ENCODE peak calls at places on chromosomes 16 and 17, in five cellular contexts. W, T, D, Y and Q are unnamed samples.

GRCh38 chr17:7132511-7133094 is 18.0 kb upstream of the ASGR2 start:
- DNase-seq in T (no peak), Y (no peak), W (no peak), D (peak; percentile 40), Q (peak; percentile 77)

GRCh38 chr16:85970016-85970711 is 71.2 kb downstream of the IRF8 start:
- DNase-seq in T (no peak), W (no peak), D (no peak), Y (no peak), Q (no peak)

GRCh38 chr17:63193827-63194226 is 227.8 kb downstream of the TANC2 start:
- DNase-seq in T (no peak), Y (no peak), W (no peak), D (no peak), Q (no peak)

GRCh38 chr16:85733155-85733838 is 17.6 kb downstream of the C16orf74 start:
- DNase-seq in W (no peak), Y (peak; percentile 61), T (no peak), D (peak; percentile 48), Q (no peak)

GRCh38 chr17:30173649-30174048 is 57.0 kb downstream of the NSRP1 start:
- DNase-seq in T (no peak), Y (no peak), W (no peak), D (peak; percentile 32), Q (no peak)

GRCh38 chr17:64608571-64608981 is 53.5 kb downstream of the SMURF2 start:
- DNase-seq in D (no peak), Y (peak; percentile 29), W (no peak), T (no peak), Q (no peak)

GRCh38 chr16:88613911-88614817 is 24.2 kb upstream of the IL17C start:
- DNase-seq in T (no peak), W (no peak), D (no peak), Y (no peak), Q (no peak)

GRCh38 chr16:79613009-79613408 is 12.5 kb upstream of the MAF start:
- DNase-seq in T (no peak), W (no peak), D (peak; percentile 2), Y (peak; percentile 56), Q (no peak)

GRCh38 chr17:39080416-39081179 is 70.8 kb downstream of the PLXDC1 start:
- DNase-seq in D (peak; percentile 56), W (no peak), Y (peak; percentile 49), T (no peak), Q (no peak)

GRCh38 chr17:70699408-70699807 is 530.1 kb downstream of the KCNJ2 start:
- DNase-seq in D (no peak), Y (no peak), T (no peak), W (no peak), Q (no peak)

GRCh38 chr16:22699356-22699755 is 114.6 kb upstream of the HS3ST2 start:
- DNase-seq in W (no peak), D (no peak), T (no peak), Y (no peak), Q (no peak)

GRCh38 chr16:72673118-72673517 is 374.8 kb downstream of the ZFHX3 start:
- DNase-seq in D (no peak), Y (peak; percentile 36), T (no peak), W (no peak), Q (no peak)

GRCh38 chr17:7380855-7381683 is at the start of gene TNK1:
- DNase-seq in T (peak; percentile 77), Y (no peak), D (no peak), W (no peak), Q (no peak)

GRCh38 chr17:49886036-49886435 is 38.2 kb upstream of the TAC4 start:
- DNase-seq in Y (no peak), T (no peak), D (no peak), W (no peak), Q (no peak)

GRCh38 chr16:31453255-31454204 is 5.8 kb upstream of the ARMC5 start:
- DNase-seq in D (peak; percentile 65), T (peak; percentile 89), W (no peak), Y (peak; percentile 63), Q (no peak)

GRCh38 chr16:31298958-31299357 is 39.2 kb downstream of the ITGAM start:
- DNase-seq in T (no peak), Y (no peak), W (peak; percentile 12), D (peak; percentile 4), Q (no peak)

GRCh38 chr16:19375561-19376158 is 42.0 kb upstream of the TMC5 start:
- DNase-seq in Y (peak; percentile 77), W (peak; percentile 55), T (peak; percentile 38), D (peak; percentile 71), Q (no peak)

GRCh38 chr17:75668489-75668888 is 1.4 kb downstream of the SAP30BP start:
- DNase-seq in Y (no peak), W (no peak), T (no peak), D (no peak), Q (no peak)

GRCh38 chr17:42315402-42316156 is 27.3 kb downstream of the STAT5A start:
- DNase-seq in D (no peak), Y (no peak), T (no peak), W (no peak), Q (no peak)

GRCh38 chr16:2785101-2785991 is 2.0 kb downstream of the PRSS33 start:
- DNase-seq in W (no peak), T (no peak), D (no peak), Y (no peak), Q (peak; percentile 21)

GRCh38 chr16:11967195-11967911 is 2.3 kb downstream of the TNFRSF17 start:
- DNase-seq in Y (no peak), W (no peak), T (no peak), D (no peak), Q (no peak)

GRCh38 chr17:19652595-19652994 is 4.0 kb downstream of the ALDH3A2 start:
- DNase-seq in T (no peak), D (peak; percentile 64), W (no peak), Y (no peak), Q (no peak)

DNA sequence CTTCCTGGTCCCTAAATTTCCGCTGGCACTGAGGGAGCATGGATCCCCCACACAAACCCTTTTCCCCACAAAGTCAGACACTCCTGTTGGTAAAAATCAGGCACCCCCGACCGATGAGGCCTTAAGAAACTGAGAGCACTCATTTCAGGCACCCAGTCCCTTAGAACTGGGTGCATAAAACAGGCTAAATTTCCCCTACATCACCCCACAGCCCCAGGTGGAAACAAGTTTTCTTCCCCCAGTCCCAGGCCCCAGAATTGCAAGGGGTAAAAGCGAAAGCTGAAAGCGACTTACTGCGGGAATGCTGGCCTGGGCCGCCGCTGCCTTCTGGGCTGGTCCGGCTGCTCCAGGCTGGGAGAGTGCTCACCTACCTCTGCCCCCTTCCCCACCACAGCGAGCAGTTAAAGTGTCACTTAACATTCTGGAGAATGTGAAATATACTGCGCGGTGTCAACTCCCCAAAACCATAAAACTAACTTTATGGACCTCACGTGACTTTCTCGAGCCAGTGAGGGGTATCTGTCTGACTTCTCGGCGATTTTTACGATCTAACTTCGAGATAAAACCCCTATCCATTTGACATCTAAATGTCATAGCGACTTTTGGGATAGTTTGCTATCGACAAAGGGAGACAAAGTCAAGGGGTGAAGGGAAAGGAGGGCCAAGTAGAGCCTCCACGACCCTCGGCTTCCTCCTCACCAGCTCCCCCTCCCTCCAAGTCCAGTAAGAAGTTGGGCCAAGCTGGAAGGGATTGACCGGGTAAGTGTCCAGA is at the start of gene HOXB3:
- DNase-seq in T (no peak), Y (peak; percentile 80), D (no peak), W (no peak), Q (no peak)
- H3K4me3 ChIP-seq in T (peak within 1 kb of the TSS; percentile 27), Y (peak within 1 kb of the TSS; percentile 83), D (no peak within 1 kb of the TSS), W (peak within 1 kb of the TSS; percentile 99), Q (no peak within 1 kb of the TSS)

GRCh38 chr16:53097190-53097589 is 42.4 kb downstream of the CHD9 start:
- DNase-seq in D (no peak), T (no peak), Y (no peak), W (no peak), Q (no peak)

GRCh38 chr16:53098526-53099317 is 43.9 kb downstream of the CHD9 start:
- DNase-seq in D (peak; percentile 99), W (no peak), T (peak; percentile 86), Y (peak; percentile 98), Q (peak; percentile 17)

GRCh38 chr16:53099318-53100130 is 44.7 kb downstream of the CHD9 start:
- DNase-seq in W (no peak), D (peak; percentile 97), T (peak; percentile 93), Y (peak; percentile 91), Q (peak; percentile 52)

GRCh38 chr16:53100889-53101288 is 46.1 kb downstream of the CHD9 start:
- DNase-seq in D (no peak), T (no peak), W (no peak), Y (no peak), Q (no peak)

GRCh38 chr16:53100131-53100748 is 45.4 kb downstream of the CHD9 start:
- DNase-seq in Y (no peak), W (no peak), D (no peak), T (no peak), Q (no peak)
- H3K4me3 ChIP-seq in Y (peak overlapping the region; percentile 67), W (peak overlapping the region; percentile 44), D (peak overlapping the region; percentile 5), T (peak overlapping the region; percentile 42), Q (peak overlapping the region; percentile 49)

DNA sequence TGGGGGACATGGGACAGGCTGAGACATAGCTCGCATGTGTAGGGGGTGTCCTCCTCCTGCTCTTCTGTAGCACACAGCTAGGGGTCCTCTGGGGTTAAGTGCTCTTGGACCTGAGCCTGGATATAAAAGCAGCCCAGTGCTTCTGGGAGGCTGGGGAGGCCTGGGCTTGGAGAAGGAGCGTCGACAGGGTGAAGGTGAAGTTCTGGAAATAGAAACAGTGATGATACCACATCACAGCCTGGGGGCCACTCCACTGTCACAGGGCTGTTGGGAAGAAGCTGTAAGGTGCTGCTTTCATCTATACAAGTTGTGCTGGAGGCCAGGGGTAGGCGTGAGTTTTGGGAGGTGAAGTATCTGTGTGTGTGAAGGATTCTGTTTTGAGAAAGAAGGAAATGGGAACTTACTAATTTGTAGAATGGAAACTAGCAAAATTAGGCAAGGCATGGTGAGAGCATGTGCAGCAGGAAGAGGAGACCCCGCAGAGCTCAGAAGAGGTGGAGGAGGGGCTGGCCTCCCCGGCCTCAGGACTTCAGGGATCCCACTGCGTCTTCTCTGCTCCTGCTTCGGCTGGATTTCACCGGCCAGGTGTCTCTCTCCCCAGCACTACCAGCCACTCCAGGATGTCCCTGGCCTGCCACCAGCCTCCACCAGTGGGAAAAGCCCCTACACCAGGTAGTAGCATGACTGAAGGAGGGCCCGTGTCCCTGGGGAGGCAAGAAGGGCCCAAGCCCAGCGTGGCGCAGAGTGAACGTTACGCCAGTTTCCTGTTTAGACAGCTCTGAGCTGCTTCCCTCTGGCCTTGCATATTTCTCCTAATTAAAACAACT is 19.4 kb downstream of the PLCG2 start:
- DNase-seq in W (no peak), D (no peak), T (no peak), Y (no peak), Q (no peak)
- H3K4me3 ChIP-seq in W (no peak overlapping the region), D (no peak overlapping the region), T (no peak overlapping the region), Y (no peak overlapping the region), Q (no peak overlapping the region)

GRCh38 chr17:80455784-80456183 is 20.6 kb downstream of the NPTX1 start:
- DNase-seq in Y (no peak), D (no peak), T (no peak), W (no peak), Q (no peak)

GRCh38 chr17:80456465-80457235 is 19.8 kb downstream of the NPTX1 start:
- DNase-seq in T (peak; percentile 81), Y (peak; percentile 21), W (no peak), D (peak; percentile 46), Q (no peak)

GRCh38 chr17:80454557-80455327 is 21.7 kb downstream of the NPTX1 start:
- DNase-seq in T (peak; percentile 99), D (peak; percentile 98), W (peak; percentile 54), Y (peak; percentile 96), Q (peak; percentile 96)

GRCh38 chr17:80453980-80454556 is 22.3 kb downstream of the NPTX1 start:
- DNase-seq in Y (peak; percentile 21), W (no peak), T (no peak), D (no peak), Q (peak; percentile 56)

DNA sequence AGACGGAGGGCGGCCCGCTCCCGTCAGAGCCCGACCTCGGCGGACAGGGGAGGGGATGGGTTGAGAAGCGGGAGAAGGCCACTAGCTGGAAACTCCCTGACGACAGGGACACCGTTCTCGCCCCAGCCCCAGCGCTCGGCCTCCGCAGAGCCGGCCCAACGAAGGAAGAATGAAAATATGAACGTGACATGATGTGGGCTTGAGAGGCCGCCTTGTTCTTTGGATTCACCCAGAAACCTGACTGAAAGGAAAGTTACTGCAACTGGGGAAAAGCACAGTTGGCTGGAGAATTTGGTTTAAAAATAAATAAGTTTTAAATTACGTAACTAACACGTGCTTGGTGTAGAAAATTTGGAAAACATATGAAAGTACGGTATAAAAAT is 21.1 kb downstream of the NPTX1 start:
- DNase-seq in T (no peak), W (no peak), D (no peak), Y (no peak), Q (peak; percentile 37)
- H3K4me3 ChIP-seq in T (peak overlapping the region; percentile 63), W (peak overlapping the region; percentile 88), D (peak overlapping the region; percentile 66), Y (peak overlapping the region; percentile 61), Q (peak overlapping the region; percentile 72)